ENCODE peak calls at places on chromosome 14, in seven cellular contexts. W is heart left ventricle, S is uterus, Y is suprapubic skin, Q is A549, G is body of pancreas, L is stomach. M is an unnamed sample.

GRCh38 chr14:100440207-100440631 is 117.1 kb downstream of the SLC25A47 start:
- DNase-seq in W (peak), S (peak), Y (no peak), Q (peak), G (peak), L (peak), M (no peak)

GRCh38 chr14:42299692-42300091 is 693.0 kb downstream of the LRFN5 start:
- DNase-seq in W (no peak), S (no peak), Y (no peak), Q (no peak), G (no peak), L (no peak), M (no peak)

GRCh38 chr14:91753501-91754128 is 21.7 kb upstream of the CATSPERB start:
- DNase-seq in W (no peak), S (no peak), Y (no peak), Q (no peak), G (no peak), L (no peak), M (no peak)

GRCh38 chr14:72716471-72716870 is 177.4 kb downstream of the DPF3 start:
- DNase-seq in W (no peak), S (no peak), Y (no peak), Q (no peak), G (no peak), L (no peak), M (no peak)

GRCh38 chr14:54310151-54310851 is 86.5 kb upstream of the CDKN3 start:
- DNase-seq in W (no peak), S (no peak), Y (no peak), Q (no peak), G (no peak), L (no peak), M (no peak)

GRCh38 chr14:63375772-63376171 is 57.0 kb upstream of the GPHB5 start:
- DNase-seq in W (no peak), S (no peak), Y (no peak), Q (no peak), G (no peak), L (no peak), M (no peak)

GRCh38 chr14:104782086-104782822 is 13.3 kb downstream of the AKT1 start:
- DNase-seq in W (no peak), S (no peak), Y (no peak), Q (no peak), G (no peak), L (no peak), M (no peak)

GRCh38 chr14:54808326-54809161 is 94.1 kb downstream of the GCH1 start:
- DNase-seq in W (no peak), S (no peak), Y (no peak), Q (no peak), G (no peak), L (no peak), M (no peak)

GRCh38 chr14:36771256-36771655 is 109.6 kb downstream of the PAX9 start:
- DNase-seq in W (no peak), S (no peak), Y (no peak), Q (peak), G (no peak), L (no peak), M (no peak)

GRCh38 chr14:24915958-24916595 is 133.9 kb downstream of the STXBP6 start:
- DNase-seq in W (no peak), S (no peak), Y (no peak), Q (no peak), G (no peak), L (no peak), M (no peak)

GRCh38 chr14:61813101-61813596 is 50.9 kb downstream of the SNAPC1 start:
- DNase-seq in W (no peak), S (no peak), Y (no peak), Q (no peak), G (no peak), L (no peak), M (no peak)

GRCh38 chr14:64841121-64841611 is 38.5 kb downstream of the SPTB start:
- DNase-seq in W (peak), S (no peak), Y (no peak), Q (peak), G (no peak), L (no peak), M (no peak)
- TF ChIP-seq CTCF in W (peak), S (no peak), Y (no peak), Q (peak), G (no peak), L (no peak), M (no peak)

GRCh38 chr14:75426332-75427125 is 1.3 kb upstream of the JDP2 start:
- DNase-seq in W (no peak), S (no peak), Y (no peak), Q (no peak), G (no peak), L (no peak), M (no peak)

GRCh38 chr14:75427126-75427481 is 718 bp upstream of the JDP2 start:
- DNase-seq in W (no peak), S (no peak), Y (peak), Q (no peak), G (no peak), L (no peak), M (no peak)

GRCh38 chr14:75429562-75429961 is 1.7 kb downstream of the JDP2 start:
- DNase-seq in W (no peak), S (no peak), Y (no peak), Q (no peak), G (no peak), L (no peak), M (no peak)

GRCh38 chr14:75428230-75429104 is 645 bp downstream of the JDP2 start:
- DNase-seq in W (peak), S (peak), Y (peak), Q (no peak), G (peak), L (peak), M (no peak)

DNA sequence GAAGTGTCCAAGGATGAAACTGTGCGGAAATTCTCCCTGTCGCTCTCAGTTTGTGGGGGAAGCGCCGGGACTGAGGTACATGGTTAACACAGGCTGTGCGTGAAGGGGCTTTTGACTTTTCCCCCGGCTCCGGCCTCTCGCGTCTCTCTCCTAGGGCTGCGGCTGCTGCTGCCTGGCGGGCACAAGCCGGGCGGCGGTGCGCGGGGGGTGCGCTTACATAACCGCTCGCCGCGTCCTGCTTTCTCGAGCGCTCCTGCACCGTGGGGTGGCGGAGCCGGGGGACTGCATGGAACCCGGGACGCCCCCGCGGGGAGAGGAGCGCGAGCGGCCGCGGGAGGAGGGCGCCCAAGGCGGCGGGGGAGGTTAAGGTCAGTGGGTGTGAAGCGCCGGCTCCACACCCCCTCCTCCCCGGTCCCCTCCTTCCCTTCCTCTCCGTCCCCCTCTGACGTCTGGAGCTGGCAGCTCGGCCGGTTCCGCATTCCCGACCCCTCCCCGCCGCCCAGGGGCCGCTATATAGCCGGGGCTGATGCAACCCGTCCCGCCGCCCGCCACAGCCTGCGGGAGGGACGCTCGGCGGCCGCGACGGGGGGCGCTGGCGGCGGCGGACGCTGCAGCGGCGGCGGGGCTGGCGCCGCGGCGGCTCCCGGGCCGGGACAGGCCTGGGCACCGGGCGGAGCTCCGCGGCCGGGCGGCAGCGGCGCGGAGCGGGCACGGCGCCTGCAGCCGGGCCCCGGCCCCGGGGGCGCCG is at the start of gene JDP2:
- DNase-seq in W (peak), S (peak), Y (peak), Q (peak), G (peak), L (peak), M (no peak)
- TF ChIP-seq POLR2A in W (peak), S (peak), Y (no peak), Q (peak), G (peak), L (no peak), M (no peak)

DNA sequence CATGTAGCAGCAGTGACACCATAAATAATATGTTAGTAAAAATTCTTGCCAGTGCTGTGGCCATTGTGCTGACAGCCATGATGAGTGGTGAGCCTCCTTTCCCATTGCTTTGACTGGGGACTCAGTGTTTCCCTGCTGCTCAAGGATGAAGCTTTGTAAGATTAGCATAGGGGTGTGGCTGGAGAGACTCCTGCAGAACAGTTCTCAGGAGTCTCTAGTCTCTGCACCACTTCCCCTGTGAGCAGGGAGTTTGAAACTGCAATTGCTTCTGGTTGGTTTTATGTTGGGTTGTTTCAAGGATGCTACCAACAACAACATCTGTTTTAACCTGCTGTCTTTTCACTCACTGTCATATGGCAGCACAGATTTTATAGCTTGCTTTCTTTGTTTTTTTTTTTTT is 41.4 kb downstream of the ZC3H14 start:
- DNase-seq in W (no peak), S (no peak), Y (no peak), Q (no peak), G (no peak), L (no peak), M (no peak)
- H3K27ac ChIP-seq in W (no peak), S (no peak), Y (no peak), Q (no peak), G (no peak), L (no peak), M (no peak)

GRCh38 chr14:103091883-103092222 is 2.7 kb upstream of the EXOC3L4 start:
- DNase-seq in W (no peak), S (no peak), Y (no peak), Q (no peak), G (no peak), L (no peak), M (no peak)
- TF ChIP-seq CTCF in W (no peak), S (peak), Y (no peak), Q (no peak), G (no peak), L (no peak), M (no peak)